ENCODE peak calls at places on chromosomes 2 and 18, in eight cellular contexts. One of them, this sample, is unnamed.

GRCh38 chr2:16464641-16465040 is 201.0 kb downstream of the CYRIA start:
- DNase-seq in fibroblast of pulmonary artery: no peak
- DNase-seq in neural progenitor cell: peak; percentile 8
- DNase-seq in GM23338: no peak
- DNase-seq in HFF-Myc: no peak
- DNase-seq in Calu3: no peak
- DNase-seq in psoas muscle: no peak
- DNase-seq in fibroblast of lung: no peak
- DNase-seq in this sample: no peak

GRCh38 chr2:19786408-19787058 is 115.2 kb downstream of the TTC32 start:
- DNase-seq in fibroblast of pulmonary artery: peak; percentile 83
- DNase-seq in neural progenitor cell: no peak
- DNase-seq in GM23338: no peak
- DNase-seq in HFF-Myc: no peak
- DNase-seq in Calu3: no peak
- DNase-seq in psoas muscle: no peak
- DNase-seq in fibroblast of lung: peak; percentile 75
- DNase-seq in this sample: no peak

GRCh38 chr2:215435809-215436704 is at the start of gene FN1:
- DNase-seq in fibroblast of pulmonary artery: peak; percentile 99
- DNase-seq in neural progenitor cell: peak; percentile 96
- DNase-seq in GM23338: peak; percentile 97
- DNase-seq in HFF-Myc: peak; percentile 86
- DNase-seq in Calu3: peak; percentile 90
- DNase-seq in psoas muscle: peak; percentile 92
- DNase-seq in fibroblast of lung: peak; percentile 100
- DNase-seq in this sample: peak; percentile 96

GRCh38 chr2:57156231-57156924 is 890.2 kb upstream of the VRK2 start:
- DNase-seq in fibroblast of pulmonary artery: no peak
- DNase-seq in neural progenitor cell: no peak
- DNase-seq in GM23338: peak; percentile 72
- DNase-seq in HFF-Myc: no peak
- DNase-seq in Calu3: no peak
- DNase-seq in psoas muscle: no peak
- DNase-seq in fibroblast of lung: no peak
- DNase-seq in this sample: no peak

GRCh38 chr2:191206613-191207471 is 38.4 kb upstream of the MYO1B start:
- DNase-seq in fibroblast of pulmonary artery: no peak
- DNase-seq in neural progenitor cell: no peak
- DNase-seq in GM23338: no peak
- DNase-seq in HFF-Myc: no peak
- DNase-seq in Calu3: no peak
- DNase-seq in psoas muscle: no peak
- DNase-seq in fibroblast of lung: no peak
- DNase-seq in this sample: no peak

GRCh38 chr2:7730449-7730848 is 813.2 kb downstream of the RNF144A start:
- DNase-seq in fibroblast of pulmonary artery: no peak
- DNase-seq in neural progenitor cell: no peak
- DNase-seq in GM23338: no peak
- DNase-seq in HFF-Myc: no peak
- DNase-seq in Calu3: no peak
- DNase-seq in psoas muscle: no peak
- DNase-seq in fibroblast of lung: no peak
- DNase-seq in this sample: no peak

GRCh38 chr2:159890945-159891588 is 93.1 kb upstream of the CD302 start:
- DNase-seq in fibroblast of pulmonary artery: no peak
- DNase-seq in neural progenitor cell: no peak
- DNase-seq in GM23338: no peak
- DNase-seq in HFF-Myc: no peak
- DNase-seq in Calu3: no peak
- DNase-seq in psoas muscle: no peak
- DNase-seq in fibroblast of lung: no peak
- DNase-seq in this sample: no peak

GRCh38 chr18:42568773-42569172 is 546.7 kb downstream of the RIT2 start:
- DNase-seq in fibroblast of pulmonary artery: no peak
- DNase-seq in neural progenitor cell: no peak
- DNase-seq in GM23338: no peak
- DNase-seq in HFF-Myc: no peak
- DNase-seq in Calu3: no peak
- DNase-seq in psoas muscle: no peak
- DNase-seq in fibroblast of lung: no peak
- DNase-seq in this sample: no peak

GRCh38 chr2:143422681-143423080 is 293.5 kb downstream of the ARHGAP15 start:
- DNase-seq in fibroblast of pulmonary artery: no peak
- DNase-seq in neural progenitor cell: no peak
- DNase-seq in GM23338: no peak
- DNase-seq in HFF-Myc: no peak
- DNase-seq in Calu3: no peak
- DNase-seq in psoas muscle: no peak
- DNase-seq in fibroblast of lung: no peak
- DNase-seq in this sample: no peak

GRCh38 chr2:74741076-74741460 is 87.0 kb downstream of the SEMA4F start:
- DNase-seq in fibroblast of pulmonary artery: no peak
- DNase-seq in neural progenitor cell: no peak
- DNase-seq in GM23338: no peak
- DNase-seq in HFF-Myc: no peak
- DNase-seq in Calu3: no peak
- DNase-seq in psoas muscle: no peak
- DNase-seq in fibroblast of lung: no peak
- DNase-seq in this sample: no peak

GRCh38 chr2:1717129-1717528 is 27.2 kb downstream of the PXDN start:
- DNase-seq in fibroblast of pulmonary artery: peak; percentile 76
- DNase-seq in neural progenitor cell: peak; percentile 61
- DNase-seq in GM23338: no peak
- DNase-seq in HFF-Myc: no peak
- DNase-seq in Calu3: peak; percentile 10
- DNase-seq in psoas muscle: no peak
- DNase-seq in fibroblast of lung: no peak
- DNase-seq in this sample: peak; percentile 37

GRCh38 chr18:59669872-59670657 is 27.2 kb downstream of the CCBE1 start:
- DNase-seq in fibroblast of pulmonary artery: no peak
- DNase-seq in neural progenitor cell: no peak
- DNase-seq in GM23338: no peak
- DNase-seq in HFF-Myc: no peak
- DNase-seq in Calu3: no peak
- DNase-seq in psoas muscle: no peak
- DNase-seq in fibroblast of lung: peak; percentile 76
- DNase-seq in this sample: no peak

GRCh38 chr2:55587-56448 is 9.5 kb upstream of the FAM110C start:
- DNase-seq in fibroblast of pulmonary artery: no peak
- DNase-seq in neural progenitor cell: no peak
- DNase-seq in GM23338: no peak
- DNase-seq in HFF-Myc: no peak
- DNase-seq in Calu3: no peak
- DNase-seq in psoas muscle: no peak
- DNase-seq in fibroblast of lung: no peak
- DNase-seq in this sample: no peak

GRCh38 chr2:219697811-219698683 is 70.6 kb downstream of the SLC4A3 start:
- DNase-seq in fibroblast of pulmonary artery: no peak
- DNase-seq in neural progenitor cell: no peak
- DNase-seq in GM23338: no peak
- DNase-seq in HFF-Myc: no peak
- DNase-seq in Calu3: no peak
- DNase-seq in psoas muscle: no peak
- DNase-seq in fibroblast of lung: no peak
- DNase-seq in this sample: no peak

GRCh38 chr2:45825001-45825651 is 173.7 kb downstream of the PRKCE start:
- DNase-seq in fibroblast of pulmonary artery: no peak
- DNase-seq in neural progenitor cell: no peak
- DNase-seq in GM23338: peak; percentile 42
- DNase-seq in HFF-Myc: no peak
- DNase-seq in Calu3: no peak
- DNase-seq in psoas muscle: no peak
- DNase-seq in fibroblast of lung: no peak
- DNase-seq in this sample: peak; percentile 38

GRCh38 chr18:70781860-70782453 is 493.1 kb downstream of the SOCS6 start:
- DNase-seq in fibroblast of pulmonary artery: peak; percentile 60
- DNase-seq in neural progenitor cell: peak; percentile 70
- DNase-seq in GM23338: peak; percentile 49
- DNase-seq in HFF-Myc: no peak
- DNase-seq in Calu3: peak; percentile 71
- DNase-seq in psoas muscle: no peak
- DNase-seq in fibroblast of lung: peak; percentile 26
- DNase-seq in this sample: peak; percentile 18

GRCh38 chr2:229407170-229407569 is 136.1 kb upstream of the PID1 start:
- DNase-seq in fibroblast of pulmonary artery: peak; percentile 99
- DNase-seq in neural progenitor cell: peak; percentile 6
- DNase-seq in GM23338: no peak
- DNase-seq in HFF-Myc: peak; percentile 88
- DNase-seq in Calu3: peak; percentile 70
- DNase-seq in psoas muscle: peak; percentile 67
- DNase-seq in fibroblast of lung: peak; percentile 99
- DNase-seq in this sample: peak; percentile 80

DNA sequence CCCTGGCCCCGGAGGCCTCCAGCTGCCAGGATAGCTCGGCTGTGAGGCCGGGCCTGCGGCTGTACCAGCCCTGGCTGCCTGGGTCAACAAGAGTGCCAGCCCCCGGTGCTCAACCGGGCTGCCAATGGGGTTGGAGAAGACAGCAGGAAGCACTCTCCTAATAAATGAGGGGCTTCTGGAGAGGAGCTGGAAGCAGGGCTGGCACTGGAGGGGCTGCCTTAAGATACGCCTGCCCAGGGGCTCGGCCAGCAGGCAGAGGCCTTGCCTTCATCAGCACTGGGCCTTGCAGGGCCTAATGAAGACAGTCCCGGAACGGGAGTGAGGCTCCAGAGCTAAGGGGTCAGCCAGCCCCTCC is 73.6 kb downstream of the TEX51 start:
- DNase-seq in fibroblast of pulmonary artery: no peak
- DNase-seq in neural progenitor cell: no peak
- DNase-seq in GM23338: no peak
- DNase-seq in HFF-Myc: no peak
- DNase-seq in Calu3: no peak
- DNase-seq in psoas muscle: no peak
- DNase-seq in fibroblast of lung: no peak
- DNase-seq in this sample: no peak
- TF ChIP-seq CTCF in fibroblast of pulmonary artery: no peak
- TF ChIP-seq CTCF in neural progenitor cell: no peak
- TF ChIP-seq CTCF in GM23338: no peak
- TF ChIP-seq CTCF in HFF-Myc: no peak
- TF ChIP-seq CTCF in Calu3: peak; percentile 4
- TF ChIP-seq CTCF in psoas muscle: no peak
- TF ChIP-seq CTCF in fibroblast of lung: no peak
- TF ChIP-seq CTCF in this sample: no peak

GRCh38 chr2:71069376-71069775 is 928 bp downstream of the NAGK start:
- DNase-seq in fibroblast of pulmonary artery: no peak
- DNase-seq in neural progenitor cell: no peak
- DNase-seq in GM23338: no peak
- DNase-seq in HFF-Myc: no peak
- DNase-seq in Calu3: no peak
- DNase-seq in psoas muscle: no peak
- DNase-seq in fibroblast of lung: no peak
- DNase-seq in this sample: no peak

GRCh38 chr2:71070294-71071025 is 2.0 kb downstream of the NAGK start:
- DNase-seq in fibroblast of pulmonary artery: peak; percentile 55
- DNase-seq in neural progenitor cell: peak; percentile 43
- DNase-seq in GM23338: peak; percentile 73
- DNase-seq in HFF-Myc: no peak
- DNase-seq in Calu3: peak; percentile 32
- DNase-seq in psoas muscle: no peak
- DNase-seq in fibroblast of lung: peak; percentile 24
- DNase-seq in this sample: no peak

GRCh38 chr2:71072492-71072891 is 4.0 kb downstream of the NAGK start:
- DNase-seq in fibroblast of pulmonary artery: no peak
- DNase-seq in neural progenitor cell: no peak
- DNase-seq in GM23338: no peak
- DNase-seq in HFF-Myc: no peak
- DNase-seq in Calu3: no peak
- DNase-seq in psoas muscle: no peak
- DNase-seq in fibroblast of lung: no peak
- DNase-seq in this sample: no peak

GRCh38 chr2:71073475-71073874 is 5.0 kb downstream of the NAGK start:
- DNase-seq in fibroblast of pulmonary artery: no peak
- DNase-seq in neural progenitor cell: no peak
- DNase-seq in GM23338: no peak
- DNase-seq in HFF-Myc: no peak
- DNase-seq in Calu3: no peak
- DNase-seq in psoas muscle: no peak
- DNase-seq in fibroblast of lung: no peak
- DNase-seq in this sample: no peak

DNA sequence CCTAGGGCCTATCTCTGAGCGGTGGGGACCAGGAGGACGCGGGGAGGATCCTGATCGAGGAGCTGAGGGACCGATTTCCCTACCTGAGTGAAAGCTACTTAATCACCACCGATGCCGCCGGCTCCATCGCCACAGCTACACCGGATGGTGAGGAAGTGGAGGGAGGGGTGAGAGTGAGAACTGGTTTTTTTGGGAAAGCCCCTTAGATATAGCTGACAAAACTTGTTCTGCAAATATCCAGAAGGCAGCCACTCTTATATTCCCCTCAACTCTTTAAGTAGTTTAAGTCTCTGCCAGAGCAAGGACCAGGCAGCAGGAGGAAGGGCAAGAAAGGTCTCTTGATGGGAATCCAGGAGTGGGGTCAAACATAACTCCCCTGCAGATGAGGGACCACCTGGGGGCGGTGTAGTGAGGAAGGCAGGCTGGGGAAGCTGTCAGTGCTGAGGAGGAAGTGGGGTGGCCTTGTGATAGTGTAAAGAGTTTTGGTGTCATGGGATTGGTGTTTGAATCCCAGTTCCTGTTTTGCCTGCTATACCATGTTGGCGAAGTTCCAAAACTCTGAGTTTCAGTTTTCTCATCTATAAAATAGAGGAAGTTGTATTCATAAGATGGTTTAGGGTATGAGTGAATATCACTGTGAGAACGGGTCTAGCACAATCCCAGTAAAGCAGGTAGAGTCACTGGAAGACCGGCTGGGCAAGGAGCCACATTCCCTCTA is 3.4 kb downstream of the NAGK start:
- DNase-seq in fibroblast of pulmonary artery: no peak
- DNase-seq in neural progenitor cell: no peak
- DNase-seq in GM23338: peak; percentile 47
- DNase-seq in HFF-Myc: no peak
- DNase-seq in Calu3: no peak
- DNase-seq in psoas muscle: no peak
- DNase-seq in fibroblast of lung: no peak
- DNase-seq in this sample: no peak
- TF ChIP-seq CTCF in fibroblast of pulmonary artery: no peak
- TF ChIP-seq CTCF in neural progenitor cell: no peak
- TF ChIP-seq CTCF in GM23338: peak; percentile 39
- TF ChIP-seq CTCF in HFF-Myc: no peak
- TF ChIP-seq CTCF in Calu3: no peak
- TF ChIP-seq CTCF in psoas muscle: no peak
- TF ChIP-seq CTCF in fibroblast of lung: no peak
- TF ChIP-seq CTCF in this sample: no peak

GRCh38 chr2:111667542-111668273 is 216.3 kb downstream of the ANAPC1 start:
- DNase-seq in fibroblast of pulmonary artery: peak; percentile 89
- DNase-seq in neural progenitor cell: no peak
- DNase-seq in GM23338: peak; percentile 24
- DNase-seq in HFF-Myc: no peak
- DNase-seq in Calu3: peak; percentile 60
- DNase-seq in psoas muscle: no peak
- DNase-seq in fibroblast of lung: peak; percentile 88
- DNase-seq in this sample: no peak
- TF ChIP-seq CTCF in fibroblast of pulmonary artery: peak; percentile 65
- TF ChIP-seq CTCF in neural progenitor cell: no peak
- TF ChIP-seq CTCF in GM23338: no peak
- TF ChIP-seq CTCF in HFF-Myc: peak; percentile 32
- TF ChIP-seq CTCF in Calu3: no peak
- TF ChIP-seq CTCF in psoas muscle: peak; percentile 43
- TF ChIP-seq CTCF in fibroblast of lung: peak; percentile 59
- TF ChIP-seq CTCF in this sample: peak; percentile 63

GRCh38 chr2:235966396-235966795 is 201.8 kb downstream of the GBX2 start:
- DNase-seq in fibroblast of pulmonary artery: no peak
- DNase-seq in neural progenitor cell: no peak
- DNase-seq in GM23338: peak; percentile 48
- DNase-seq in HFF-Myc: no peak
- DNase-seq in Calu3: no peak
- DNase-seq in psoas muscle: no peak
- DNase-seq in fibroblast of lung: no peak
- DNase-seq in this sample: no peak
- TF ChIP-seq CTCF in fibroblast of pulmonary artery: no peak
- TF ChIP-seq CTCF in neural progenitor cell: peak; percentile 15
- TF ChIP-seq CTCF in GM23338: peak; percentile 28
- TF ChIP-seq CTCF in HFF-Myc: peak; percentile 10
- TF ChIP-seq CTCF in Calu3: no peak
- TF ChIP-seq CTCF in psoas muscle: no peak
- TF ChIP-seq CTCF in fibroblast of lung: no peak
- TF ChIP-seq CTCF in this sample: no peak